ENCODE peak calls at places on chromosomes 6 and 20, in four cellular contexts. One of them, this sample, is unnamed. For H3K4me1, the result is how much of the 10 kb centered on the place peaks cover.

GRCh38 chr6:2982464-2983121 is 11.2 kb upstream of the SERPINB6 start:
- DNase-seq in H1: no peak
- DNase-seq in HepG2: no peak
- DNase-seq in GM12878: no peak
- DNase-seq in this sample: no peak

GRCh38 chr6:75933387-75933975 is 139.0 kb downstream of the IMPG1 start:
- DNase-seq in H1: no peak
- DNase-seq in GM12878: no peak
- DNase-seq in HepG2: peak
- DNase-seq in this sample: no peak

GRCh38 chr6:31441368-31442267 is 38.2 kb downstream of the MICA start:
- DNase-seq in HepG2: peak
- DNase-seq in GM12878: no peak
- DNase-seq in H1: peak
- DNase-seq in this sample: peak

GRCh38 chr6:80642452-80642851 is 536.0 kb downstream of the BCKDHB start:
- DNase-seq in HepG2: no peak
- DNase-seq in H1: no peak
- DNase-seq in GM12878: no peak
- DNase-seq in this sample: no peak

GRCh38 chr6:160424256-160424655 is 76.1 kb downstream of the SLC22A3 start:
- DNase-seq in GM12878: no peak
- DNase-seq in HepG2: no peak
- DNase-seq in H1: no peak
- DNase-seq in this sample: no peak

GRCh38 chr6:16486661-16487060 is 248.3 kb downstream of the GMPR start:
- DNase-seq in H1: no peak
- DNase-seq in HepG2: no peak
- DNase-seq in GM12878: no peak
- DNase-seq in this sample: no peak

GRCh38 chr20:23343590-23343989 is 7.0 kb upstream of the NXT1 start:
- DNase-seq in GM12878: no peak
- DNase-seq in HepG2: no peak
- DNase-seq in H1: no peak
- DNase-seq in this sample: no peak

GRCh38 chr20:25315418-25316210 is 67.7 kb downstream of the PYGB start:
- DNase-seq in HepG2: no peak
- DNase-seq in GM12878: no peak
- DNase-seq in H1: no peak
- DNase-seq in this sample: no peak

GRCh38 chr6:157954150-157955117 is 27.2 kb upstream of the SYNJ2 start:
- DNase-seq in GM12878: no peak
- DNase-seq in H1: no peak
- DNase-seq in HepG2: peak
- DNase-seq in this sample: no peak

DNA sequence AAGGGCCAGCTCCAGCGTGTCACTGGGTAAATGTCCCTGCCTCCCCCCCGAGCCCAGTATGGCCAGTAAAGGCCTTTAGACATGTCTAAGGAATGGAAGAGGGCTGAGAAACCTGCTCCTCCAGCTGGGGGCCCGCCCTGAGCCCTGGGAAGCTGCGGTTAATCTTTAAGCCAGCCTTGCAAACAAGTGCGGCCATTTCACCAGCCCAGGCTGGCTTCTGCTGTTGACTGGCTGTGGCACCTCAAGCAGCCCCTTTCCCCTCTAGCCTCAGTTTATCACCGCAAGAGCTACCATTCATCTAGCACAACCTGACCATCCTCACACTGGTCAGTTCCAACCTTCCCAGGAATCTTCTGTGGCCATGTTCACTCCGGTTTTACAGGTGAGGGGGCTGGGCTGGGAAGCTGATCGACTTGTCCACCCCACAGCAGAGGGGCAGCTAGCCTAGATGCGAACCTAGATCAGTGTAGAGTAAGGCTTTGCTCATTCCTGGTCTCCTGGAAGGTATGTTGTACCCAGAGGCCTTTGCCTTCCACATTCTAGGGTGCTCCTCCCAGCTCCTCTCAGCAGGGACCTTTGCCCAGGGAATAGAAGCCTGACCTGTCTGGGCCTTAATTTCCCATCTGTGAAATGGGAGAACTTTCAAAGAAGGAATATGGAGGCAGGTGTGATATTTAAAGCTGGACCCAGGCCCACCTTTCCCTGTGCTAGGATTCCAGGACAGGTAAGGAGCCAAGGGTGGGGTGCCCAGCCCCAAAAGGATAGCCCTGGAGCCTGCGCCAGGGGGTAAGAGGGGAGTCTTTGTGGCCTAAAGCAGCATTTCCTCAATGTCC is 1.2 kb upstream of the SRC start:
- DNase-seq in GM12878: no peak
- DNase-seq in H1: no peak
- DNase-seq in HepG2: peak
- DNase-seq in this sample: no peak
- H3K4me1 ChIP-seq in GM12878: under half
- H3K4me1 ChIP-seq in H1: under half
- H3K4me1 ChIP-seq in HepG2: half or more
- H3K4me1 ChIP-seq in this sample: under half

GRCh38 chr20:36644032-36644712 is 1.8 kb downstream of the SLA2 start:
- DNase-seq in H1: no peak
- DNase-seq in GM12878: no peak
- DNase-seq in HepG2: no peak
- DNase-seq in this sample: no peak
- TF ChIP-seq SUZ12 in H1: no peak
- TF ChIP-seq SUZ12 in GM12878: no peak
- TF ChIP-seq SUZ12 in HepG2: no peak
- TF ChIP-seq SUZ12 in this sample: no peak

GRCh38 chr20:62804632-62805364 is at the start of gene OGFR:
- DNase-seq in GM12878: no peak
- DNase-seq in HepG2: no peak
- DNase-seq in H1: no peak
- DNase-seq in this sample: no peak

GRCh38 chr20:62805365-62805710 is 703 bp downstream of the OGFR start:
- DNase-seq in HepG2: no peak
- DNase-seq in GM12878: no peak
- DNase-seq in H1: no peak
- DNase-seq in this sample: no peak

GRCh38 chr20:62807444-62808210 is 3.0 kb downstream of the OGFR start:
- DNase-seq in GM12878: no peak
- DNase-seq in H1: no peak
- DNase-seq in HepG2: no peak
- DNase-seq in this sample: no peak

GRCh38 chr20:62805711-62806382 is 1.2 kb downstream of the OGFR start:
- DNase-seq in GM12878: no peak
- DNase-seq in HepG2: peak
- DNase-seq in H1: no peak
- DNase-seq in this sample: no peak

GRCh38 chr20:62806383-62807050 is 1.9 kb downstream of the OGFR start:
- DNase-seq in GM12878: no peak
- DNase-seq in H1: no peak
- DNase-seq in HepG2: no peak
- DNase-seq in this sample: no peak
- H3K9ac ChIP-seq in GM12878: peak
- H3K9ac ChIP-seq in H1: no peak
- H3K9ac ChIP-seq in HepG2: peak
- H3K9ac ChIP-seq in this sample: peak

GRCh38 chr6:36598739-36599318 is 4.7 kb downstream of the SRSF3 start:
- DNase-seq in GM12878: no peak
- DNase-seq in H1: no peak
- DNase-seq in HepG2: no peak
- DNase-seq in this sample: no peak
- H3K4me1 ChIP-seq in GM12878: under half
- H3K4me1 ChIP-seq in H1: under half
- H3K4me1 ChIP-seq in HepG2: half or more
- H3K4me1 ChIP-seq in this sample: under half

GRCh38 chr20:7113577-7114466 is 346.3 kb downstream of the BMP2 start:
- DNase-seq in GM12878: no peak
- DNase-seq in H1: peak
- DNase-seq in HepG2: peak
- DNase-seq in this sample: peak
- TF ChIP-seq SUZ12 in GM12878: no peak
- TF ChIP-seq SUZ12 in H1: no peak
- TF ChIP-seq SUZ12 in HepG2: no peak
- TF ChIP-seq SUZ12 in this sample: no peak

GRCh38 chr20:53141651-53142050 is 169.5 kb downstream of the TSHZ2 start:
- DNase-seq in GM12878: no peak
- DNase-seq in H1: no peak
- DNase-seq in HepG2: no peak
- DNase-seq in this sample: no peak
- H3K9ac ChIP-seq in GM12878: no peak
- H3K9ac ChIP-seq in H1: no peak
- H3K9ac ChIP-seq in HepG2: no peak
- H3K9ac ChIP-seq in this sample: no peak

GRCh38 chr6:5869261-5869660 is 137.5 kb downstream of the NRN1 start:
- DNase-seq in GM12878: no peak
- DNase-seq in HepG2: no peak
- DNase-seq in H1: no peak
- DNase-seq in this sample: no peak
- H3K4me1 ChIP-seq in GM12878: under half
- H3K4me1 ChIP-seq in HepG2: under half
- H3K4me1 ChIP-seq in H1: under half
- H3K4me1 ChIP-seq in this sample: under half